ENCODE peak calls at places on chromosome 15, in four cellular contexts. One of them, this sample, is unnamed.

GRCh38 chr15:65088643-65089021 is 12.1 kb downstream of the KBTBD13 start:
- DNase-seq in A549: no peak
- DNase-seq in heart right ventricle: no peak
- DNase-seq in upper lobe of left lung: no peak
- DNase-seq in this sample: no peak

GRCh38 chr15:25824618-25825017 is 38.5 kb downstream of the ATP10A start:
- DNase-seq in A549: no peak
- DNase-seq in heart right ventricle: no peak
- DNase-seq in upper lobe of left lung: no peak
- DNase-seq in this sample: no peak

GRCh38 chr15:85837011-85837433 is 42.3 kb upstream of the KLHL25 start:
- DNase-seq in A549: peak
- DNase-seq in heart right ventricle: no peak
- DNase-seq in upper lobe of left lung: peak
- DNase-seq in this sample: peak

GRCh38 chr15:90839187-90840071 is 29.0 kb upstream of the FURIN start:
- DNase-seq in A549: no peak
- DNase-seq in heart right ventricle: no peak
- DNase-seq in upper lobe of left lung: peak
- DNase-seq in this sample: peak

GRCh38 chr15:35043380-35044095 is 41.6 kb downstream of the NANOGP8 start:
- DNase-seq in A549: no peak
- DNase-seq in heart right ventricle: no peak
- DNase-seq in upper lobe of left lung: no peak
- DNase-seq in this sample: no peak

GRCh38 chr15:69388259-69388658 is 25.9 kb upstream of the KIF23 start:
- DNase-seq in A549: no peak
- DNase-seq in heart right ventricle: no peak
- DNase-seq in upper lobe of left lung: no peak
- DNase-seq in this sample: no peak

GRCh38 chr15:37087050-37087691 is 13.2 kb downstream of the MEIS2 start:
- DNase-seq in A549: no peak
- DNase-seq in heart right ventricle: no peak
- DNase-seq in upper lobe of left lung: no peak
- DNase-seq in this sample: peak

GRCh38 chr15:96336045-96336642 is 5.6 kb downstream of the NR2F2 start:
- DNase-seq in A549: no peak
- DNase-seq in heart right ventricle: no peak
- DNase-seq in upper lobe of left lung: no peak
- DNase-seq in this sample: no peak

GRCh38 chr15:43977072-43977884 is 150.5 kb downstream of the WDR76 start:
- DNase-seq in A549: no peak
- DNase-seq in heart right ventricle: no peak
- DNase-seq in upper lobe of left lung: no peak
- DNase-seq in this sample: no peak

GRCh38 chr15:31303434-31304073 is 23.1 kb upstream of the KLF13 start:
- DNase-seq in A549: no peak
- DNase-seq in heart right ventricle: peak
- DNase-seq in upper lobe of left lung: peak
- DNase-seq in this sample: no peak

GRCh38 chr15:75148293-75148692 is 53.4 kb upstream of the C15orf39 start:
- DNase-seq in A549: no peak
- DNase-seq in heart right ventricle: no peak
- DNase-seq in upper lobe of left lung: no peak
- DNase-seq in this sample: no peak

GRCh38 chr15:37819191-37819590 is 115.2 kb upstream of the TMCO5A start:
- DNase-seq in A549: no peak
- DNase-seq in heart right ventricle: no peak
- DNase-seq in upper lobe of left lung: no peak
- DNase-seq in this sample: no peak

GRCh38 chr15:59191855-59192237 is 14.8 kb upstream of the LDHAL6B start:
- DNase-seq in A549: peak
- DNase-seq in heart right ventricle: no peak
- DNase-seq in upper lobe of left lung: no peak
- DNase-seq in this sample: peak

GRCh38 chr15:58065011-58065444 is 483 bp downstream of the ALDH1A2 start:
- DNase-seq in A549: no peak
- DNase-seq in heart right ventricle: peak
- DNase-seq in upper lobe of left lung: peak
- DNase-seq in this sample: no peak

GRCh38 chr15:58065445-58066041 is at the start of gene ALDH1A2:
- DNase-seq in A549: no peak
- DNase-seq in heart right ventricle: peak
- DNase-seq in upper lobe of left lung: peak
- DNase-seq in this sample: no peak

GRCh38 chr15:58064119-58065010 is 1.1 kb downstream of the ALDH1A2 start:
- DNase-seq in A549: no peak
- DNase-seq in heart right ventricle: no peak
- DNase-seq in upper lobe of left lung: no peak
- DNase-seq in this sample: no peak

GRCh38 chr15:58063612-58064011 is 1.9 kb downstream of the ALDH1A2 start:
- DNase-seq in A549: no peak
- DNase-seq in heart right ventricle: no peak
- DNase-seq in upper lobe of left lung: no peak
- DNase-seq in this sample: no peak

DNA sequence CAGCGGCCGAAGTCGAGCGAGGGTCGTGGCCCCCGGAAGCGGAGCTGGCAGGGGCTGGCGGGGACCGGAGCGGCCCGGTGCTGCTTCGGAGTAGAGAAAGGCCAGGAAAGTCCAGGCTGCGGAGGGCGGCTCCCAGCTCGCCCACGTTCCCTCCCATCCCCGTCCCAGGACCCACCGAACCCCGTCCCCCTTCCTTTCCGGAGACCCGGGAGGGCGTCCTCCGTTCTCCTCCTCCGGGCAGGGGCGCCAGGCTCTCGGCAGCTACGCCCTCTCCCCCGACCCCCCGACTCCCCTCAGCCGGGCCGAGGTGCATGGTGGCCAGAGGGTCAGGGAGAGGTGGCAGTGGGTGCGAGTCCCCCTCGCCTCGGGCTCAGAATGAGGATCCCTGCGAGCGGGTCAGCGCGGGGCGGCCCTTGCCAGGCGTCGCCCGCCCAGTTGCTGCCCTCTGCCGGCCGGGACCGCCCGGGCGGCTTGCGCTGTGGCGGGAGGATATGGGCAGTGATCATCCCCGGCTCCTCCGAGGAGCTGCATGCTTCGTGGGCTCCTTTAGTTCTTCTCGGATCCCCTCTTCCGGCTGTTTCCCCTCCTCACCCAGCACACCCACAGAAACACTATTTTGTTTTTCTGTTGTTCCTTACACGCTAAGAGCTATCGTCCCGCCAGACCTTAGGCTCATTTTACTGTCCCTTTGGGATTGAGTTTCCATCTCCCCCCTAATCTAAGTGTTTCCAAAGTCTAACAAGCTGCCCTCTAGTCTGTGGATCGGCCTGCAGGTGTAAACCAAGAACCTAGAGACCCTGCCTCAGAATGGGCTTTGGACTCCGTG is 744 bp upstream of the ALDH1A2 start:
- DNase-seq in A549: peak
- DNase-seq in heart right ventricle: peak
- DNase-seq in upper lobe of left lung: peak
- DNase-seq in this sample: no peak
- H3K27ac ChIP-seq in A549: peak
- H3K27ac ChIP-seq in heart right ventricle: peak
- H3K27ac ChIP-seq in upper lobe of left lung: no peak
- H3K27ac ChIP-seq in this sample: no peak

GRCh38 chr15:82743810-82744209 is 34.1 kb upstream of the AP3B2 start:
- DNase-seq in A549: no peak
- DNase-seq in heart right ventricle: no peak
- DNase-seq in upper lobe of left lung: no peak
- DNase-seq in this sample: no peak
- H3K27ac ChIP-seq in A549: no peak
- H3K27ac ChIP-seq in heart right ventricle: no peak
- H3K27ac ChIP-seq in upper lobe of left lung: no peak
- H3K27ac ChIP-seq in this sample: peak

GRCh38 chr15:98684995-98685525 is 36.7 kb downstream of the IGF1R start:
- DNase-seq in A549: no peak
- DNase-seq in heart right ventricle: no peak
- DNase-seq in upper lobe of left lung: no peak
- DNase-seq in this sample: no peak
- H3K27ac ChIP-seq in A549: peak
- H3K27ac ChIP-seq in heart right ventricle: no peak
- H3K27ac ChIP-seq in upper lobe of left lung: no peak
- H3K27ac ChIP-seq in this sample: peak

GRCh38 chr15:101246391-101246790 is 5.5 kb downstream of the CHSY1 start:
- DNase-seq in A549: no peak
- DNase-seq in heart right ventricle: no peak
- DNase-seq in upper lobe of left lung: no peak
- DNase-seq in this sample: no peak
- H3K27ac ChIP-seq in A549: no peak
- H3K27ac ChIP-seq in heart right ventricle: no peak
- H3K27ac ChIP-seq in upper lobe of left lung: peak
- H3K27ac ChIP-seq in this sample: peak

GRCh38 chr15:29862271-29862670 is 40.0 kb upstream of the TJP1 start:
- DNase-seq in A549: no peak
- DNase-seq in heart right ventricle: no peak
- DNase-seq in upper lobe of left lung: no peak
- DNase-seq in this sample: no peak
- H3K27ac ChIP-seq in A549: no peak
- H3K27ac ChIP-seq in heart right ventricle: no peak
- H3K27ac ChIP-seq in upper lobe of left lung: no peak
- H3K27ac ChIP-seq in this sample: no peak